ENCODE peak calls at places on chromosomes 6 and 20, in seven cellular contexts. One of them, this sample, is unnamed. For H3K4me1, the result is how much of the 10 kb centered on the place peaks cover.

GRCh38 chr20:9574182-9574581 is 59.8 kb downstream of the LAMP5 start:
- DNase-seq in tibial nerve: no peak
- DNase-seq in ovary: no peak
- DNase-seq in HepG2: no peak
- DNase-seq in A549: no peak
- DNase-seq in transverse colon: no peak
- DNase-seq in stomach: no peak
- DNase-seq in this sample: peak

GRCh38 chr6:16483315-16483875 is 245.0 kb downstream of the GMPR start:
- DNase-seq in stomach: no peak
- DNase-seq in HepG2: no peak
- DNase-seq in ovary: no peak
- DNase-seq in tibial nerve: no peak
- DNase-seq in transverse colon: no peak
- DNase-seq in A549: no peak
- DNase-seq in this sample: no peak

GRCh38 chr20:41177636-41178035 is 40.3 kb downstream of the PLCG1 start:
- DNase-seq in tibial nerve: no peak
- DNase-seq in HepG2: no peak
- DNase-seq in A549: peak
- DNase-seq in ovary: no peak
- DNase-seq in transverse colon: peak
- DNase-seq in stomach: peak
- DNase-seq in this sample: peak

GRCh38 chr6:155177369-155177961 is 86.3 kb upstream of the CLDN20 start:
- DNase-seq in transverse colon: no peak
- DNase-seq in ovary: no peak
- DNase-seq in A549: peak
- DNase-seq in HepG2: peak
- DNase-seq in tibial nerve: no peak
- DNase-seq in stomach: peak
- DNase-seq in this sample: no peak

GRCh38 chr6:28351087-28351486 is 1.3 kb downstream of the ZKSCAN3 start:
- DNase-seq in transverse colon: no peak
- DNase-seq in tibial nerve: no peak
- DNase-seq in ovary: no peak
- DNase-seq in HepG2: peak
- DNase-seq in stomach: peak
- DNase-seq in A549: no peak
- DNase-seq in this sample: no peak

GRCh38 chr6:111681856-111682255 is 76.2 kb upstream of the TRAF3IP2 start:
- DNase-seq in transverse colon: no peak
- DNase-seq in tibial nerve: no peak
- DNase-seq in ovary: no peak
- DNase-seq in stomach: no peak
- DNase-seq in A549: no peak
- DNase-seq in HepG2: no peak
- DNase-seq in this sample: peak

GRCh38 chr6:85354761-85355618 is 94.9 kb upstream of the NT5E start:
- DNase-seq in A549: peak
- DNase-seq in stomach: peak
- DNase-seq in HepG2: peak
- DNase-seq in transverse colon: peak
- DNase-seq in ovary: peak
- DNase-seq in tibial nerve: peak
- DNase-seq in this sample: no peak

GRCh38 chr20:52924411-52925271 is 47.5 kb upstream of the TSHZ2 start:
- DNase-seq in transverse colon: no peak
- DNase-seq in tibial nerve: no peak
- DNase-seq in stomach: no peak
- DNase-seq in HepG2: peak
- DNase-seq in ovary: no peak
- DNase-seq in A549: no peak
- DNase-seq in this sample: no peak

GRCh38 chr6:11920566-11920965 is 91.5 kb upstream of the HIVEP1 start:
- DNase-seq in HepG2: no peak
- DNase-seq in stomach: no peak
- DNase-seq in tibial nerve: no peak
- DNase-seq in ovary: no peak
- DNase-seq in A549: no peak
- DNase-seq in transverse colon: no peak
- DNase-seq in this sample: no peak

GRCh38 chr6:96823743-96824142 is 13.5 kb downstream of the GPR63 start:
- DNase-seq in stomach: no peak
- DNase-seq in HepG2: no peak
- DNase-seq in A549: no peak
- DNase-seq in tibial nerve: no peak
- DNase-seq in ovary: no peak
- DNase-seq in transverse colon: no peak
- DNase-seq in this sample: no peak

GRCh38 chr6:42598300-42598699 is 34.5 kb downstream of the UBR2 start:
- DNase-seq in HepG2: no peak
- DNase-seq in transverse colon: no peak
- DNase-seq in tibial nerve: no peak
- DNase-seq in stomach: no peak
- DNase-seq in ovary: no peak
- DNase-seq in A549: no peak
- DNase-seq in this sample: no peak

GRCh38 chr20:4020256-4020655 is 4.9 kb upstream of the RNF24 start:
- DNase-seq in ovary: no peak
- DNase-seq in stomach: no peak
- DNase-seq in HepG2: no peak
- DNase-seq in A549: no peak
- DNase-seq in tibial nerve: no peak
- DNase-seq in transverse colon: no peak
- DNase-seq in this sample: peak

GRCh38 chr20:10674684-10675455 is 1.1 kb upstream of the JAG1 start:
- DNase-seq in transverse colon: peak
- DNase-seq in tibial nerve: peak
- DNase-seq in A549: peak
- DNase-seq in stomach: peak
- DNase-seq in ovary: peak
- DNase-seq in HepG2: peak
- DNase-seq in this sample: peak

GRCh38 chr6:110180228-110181008 is at the start of gene CDC40:
- DNase-seq in ovary: peak
- DNase-seq in stomach: peak
- DNase-seq in transverse colon: peak
- DNase-seq in tibial nerve: peak
- DNase-seq in A549: no peak
- DNase-seq in HepG2: peak
- DNase-seq in this sample: no peak

GRCh38 chr6:135180458-135181332 is at the start of gene MYB:
- DNase-seq in A549: peak
- DNase-seq in HepG2: no peak
- DNase-seq in stomach: peak
- DNase-seq in transverse colon: peak
- DNase-seq in tibial nerve: no peak
- DNase-seq in ovary: peak
- DNase-seq in this sample: no peak

GRCh38 chr6:29071831-29072723 is 15.0 kb downstream of the OR2B3 start:
- DNase-seq in tibial nerve: no peak
- DNase-seq in HepG2: peak
- DNase-seq in A549: peak
- DNase-seq in transverse colon: peak
- DNase-seq in ovary: no peak
- DNase-seq in stomach: no peak
- DNase-seq in this sample: no peak

GRCh38 chr20:4885877-4886276 is 115.4 kb downstream of the SLC23A2 start:
- DNase-seq in ovary: no peak
- DNase-seq in HepG2: no peak
- DNase-seq in stomach: no peak
- DNase-seq in transverse colon: no peak
- DNase-seq in A549: no peak
- DNase-seq in tibial nerve: no peak
- DNase-seq in this sample: no peak

GRCh38 chr6:31834704-31835375 is 7.3 kb downstream of the HSPA1B start:
- DNase-seq in transverse colon: peak
- DNase-seq in tibial nerve: peak
- DNase-seq in A549: peak
- DNase-seq in ovary: peak
- DNase-seq in HepG2: peak
- DNase-seq in stomach: peak
- DNase-seq in this sample: peak

GRCh38 chr6:111176763-111177099 is 89.4 kb downstream of the SLC16A10 start:
- DNase-seq in HepG2: no peak
- DNase-seq in stomach: no peak
- DNase-seq in ovary: no peak
- DNase-seq in transverse colon: no peak
- DNase-seq in tibial nerve: no peak
- DNase-seq in A549: no peak
- DNase-seq in this sample: no peak

GRCh38 chr6:158290659-158291058 is 21.6 kb upstream of the TULP4 start:
- DNase-seq in stomach: peak
- DNase-seq in transverse colon: peak
- DNase-seq in HepG2: no peak
- DNase-seq in ovary: no peak
- DNase-seq in A549: no peak
- DNase-seq in tibial nerve: no peak
- DNase-seq in this sample: no peak

GRCh38 chr6:167925011-167925410 is 72.5 kb upstream of the KIF25 start:
- DNase-seq in stomach: no peak
- DNase-seq in tibial nerve: no peak
- DNase-seq in A549: no peak
- DNase-seq in transverse colon: no peak
- DNase-seq in ovary: no peak
- DNase-seq in HepG2: no peak
- DNase-seq in this sample: peak

GRCh38 chr6:131135244-131136020 is at the start of gene AKAP7:
- DNase-seq in stomach: peak
- DNase-seq in tibial nerve: peak
- DNase-seq in ovary: peak
- DNase-seq in transverse colon: peak
- DNase-seq in HepG2: peak
- DNase-seq in A549: peak
- DNase-seq in this sample: no peak
- H3K27ac ChIP-seq in stomach: peak
- H3K27ac ChIP-seq in tibial nerve: peak
- H3K27ac ChIP-seq in ovary: peak
- H3K27ac ChIP-seq in transverse colon: peak
- H3K27ac ChIP-seq in HepG2: peak
- H3K27ac ChIP-seq in A549: peak
- H3K27ac ChIP-seq in this sample: peak

GRCh38 chr6:73109659-73110058 is 115.6 kb downstream of the KHDC1L start:
- DNase-seq in A549: no peak
- DNase-seq in HepG2: no peak
- DNase-seq in tibial nerve: no peak
- DNase-seq in stomach: no peak
- DNase-seq in ovary: no peak
- DNase-seq in transverse colon: no peak
- DNase-seq in this sample: no peak
- TF ChIP-seq EP300 in A549: no peak
- TF ChIP-seq EP300 in HepG2: no peak
- TF ChIP-seq EP300 in tibial nerve: no peak
- TF ChIP-seq EP300 in stomach: no peak
- TF ChIP-seq EP300 in ovary: no peak
- TF ChIP-seq EP300 in transverse colon: no peak
- TF ChIP-seq EP300 in this sample: no peak

GRCh38 chr6:39818695-39819094 is 26.5 kb downstream of the DAAM2 start:
- DNase-seq in stomach: no peak
- DNase-seq in HepG2: no peak
- DNase-seq in tibial nerve: no peak
- DNase-seq in A549: no peak
- DNase-seq in transverse colon: no peak
- DNase-seq in ovary: no peak
- DNase-seq in this sample: no peak
- H3K4me1 ChIP-seq in stomach: under half
- H3K4me1 ChIP-seq in HepG2: under half
- H3K4me1 ChIP-seq in tibial nerve: half or more
- H3K4me1 ChIP-seq in A549: under half
- H3K4me1 ChIP-seq in transverse colon: under half
- H3K4me1 ChIP-seq in ovary: under half
- H3K4me1 ChIP-seq in this sample: half or more

GRCh38 chr6:150925655-150925928 is 60.1 kb downstream of the MTHFD1L start:
- DNase-seq in transverse colon: no peak
- DNase-seq in A549: no peak
- DNase-seq in ovary: no peak
- DNase-seq in stomach: no peak
- DNase-seq in HepG2: no peak
- DNase-seq in tibial nerve: no peak
- DNase-seq in this sample: no peak

GRCh38 chr6:150928882-150929281 is 63.4 kb downstream of the MTHFD1L start:
- DNase-seq in HepG2: no peak
- DNase-seq in tibial nerve: no peak
- DNase-seq in transverse colon: no peak
- DNase-seq in ovary: no peak
- DNase-seq in A549: peak
- DNase-seq in stomach: no peak
- DNase-seq in this sample: no peak

GRCh38 chr6:150930816-150931215 is 65.3 kb downstream of the MTHFD1L start:
- DNase-seq in ovary: no peak
- DNase-seq in HepG2: no peak
- DNase-seq in tibial nerve: no peak
- DNase-seq in stomach: no peak
- DNase-seq in transverse colon: no peak
- DNase-seq in A549: peak
- DNase-seq in this sample: no peak

GRCh38 chr6:150932976-150933375 is 67.5 kb downstream of the MTHFD1L start:
- DNase-seq in transverse colon: no peak
- DNase-seq in stomach: no peak
- DNase-seq in HepG2: no peak
- DNase-seq in A549: no peak
- DNase-seq in tibial nerve: no peak
- DNase-seq in ovary: no peak
- DNase-seq in this sample: no peak

DNA sequence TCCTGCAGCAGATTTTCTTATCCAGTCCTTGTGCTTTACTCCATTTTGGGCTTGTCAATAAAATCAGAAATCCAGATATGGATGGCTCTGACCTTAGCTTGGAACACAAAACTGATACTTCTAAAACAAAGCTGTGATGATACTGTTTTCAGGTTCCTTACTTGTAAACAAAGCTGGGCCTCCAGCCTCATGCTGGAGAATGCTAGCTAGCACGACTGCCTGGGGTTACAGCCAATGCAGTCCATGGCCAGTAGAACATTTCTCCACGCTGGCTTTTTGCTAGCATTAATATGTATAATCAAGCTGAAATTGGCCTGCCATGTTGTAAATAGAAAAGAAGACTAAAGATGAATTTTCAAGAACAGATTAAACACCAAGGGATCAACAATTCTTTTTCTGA is 63.9 kb downstream of the MTHFD1L start:
- DNase-seq in tibial nerve: no peak
- DNase-seq in stomach: no peak
- DNase-seq in HepG2: no peak
- DNase-seq in A549: no peak
- DNase-seq in transverse colon: no peak
- DNase-seq in ovary: no peak
- DNase-seq in this sample: no peak
- H3K27ac ChIP-seq in tibial nerve: peak
- H3K27ac ChIP-seq in stomach: no peak
- H3K27ac ChIP-seq in HepG2: no peak
- H3K27ac ChIP-seq in A549: peak
- H3K27ac ChIP-seq in transverse colon: no peak
- H3K27ac ChIP-seq in ovary: no peak
- H3K27ac ChIP-seq in this sample: no peak

GRCh38 chr6:26596579-26597388 is at the start of gene ABT1:
- DNase-seq in HepG2: peak
- DNase-seq in ovary: peak
- DNase-seq in tibial nerve: peak
- DNase-seq in stomach: peak
- DNase-seq in transverse colon: peak
- DNase-seq in A549: peak
- DNase-seq in this sample: peak
- TF ChIP-seq EP300 in HepG2: peak
- TF ChIP-seq EP300 in ovary: no peak
- TF ChIP-seq EP300 in tibial nerve: peak
- TF ChIP-seq EP300 in stomach: peak
- TF ChIP-seq EP300 in transverse colon: no peak
- TF ChIP-seq EP300 in A549: no peak
- TF ChIP-seq EP300 in this sample: no peak

GRCh38 chr20:57048027-57048869 is 218.2 kb downstream of the BMP7 start:
- DNase-seq in ovary: no peak
- DNase-seq in HepG2: peak
- DNase-seq in transverse colon: peak
- DNase-seq in A549: peak
- DNase-seq in stomach: no peak
- DNase-seq in tibial nerve: no peak
- DNase-seq in this sample: no peak
- H3K4me1 ChIP-seq in ovary: under half
- H3K4me1 ChIP-seq in HepG2: under half
- H3K4me1 ChIP-seq in transverse colon: under half
- H3K4me1 ChIP-seq in A549: under half
- H3K4me1 ChIP-seq in stomach: under half
- H3K4me1 ChIP-seq in tibial nerve: under half
- H3K4me1 ChIP-seq in this sample: under half